ENCODE peak calls at places on chromosomes 4 and X, in four cellular contexts. G, B, C and L are unnamed samples.
A peak's percentile ranks its signal among the peaks of the same experiment; 100 is the strongest.

GRCh38 chrX:36344301-36344700 is 424.8 kb downstream of the CFAP47 start:
- DNase-seq in B (no peak), G (no peak), C (no peak), L (no peak)

GRCh38 chr4:80069837-80070788 is 2.9 kb downstream of the ANTXR2 start:
- DNase-seq in C (no peak), B (no peak), G (no peak), L (no peak)

GRCh38 chrX:100645106-100645505 is 1.1 kb downstream of the SRPX2 start:
- DNase-seq in G (no peak), C (no peak), B (no peak), L (no peak)

GRCh38 chr4:157312702-157313101 is 92.2 kb downstream of the GRIA2 start:
- DNase-seq in B (no peak), C (no peak), G (no peak), L (no peak)

GRCh38 chr4:151147000-151147399 is 47.6 kb downstream of the RPS3A start:
- DNase-seq in G (no peak), C (no peak), B (no peak), L (no peak)

GRCh38 chrX:69072486-69073006 is 92.7 kb downstream of the PJA1 start:
- DNase-seq in B (no peak), G (no peak), C (no peak), L (no peak)

GRCh38 chr4:127143460-127144190 is 489.1 kb upstream of the INTU start:
- DNase-seq in B (no peak), C (no peak), G (no peak), L (no peak)

GRCh38 chrX:6852869-6853268 is 294.6 kb upstream of the STS start:
- DNase-seq in B (no peak), C (peak; percentile 27), G (no peak), L (no peak)

GRCh38 chr4:58825278-58825677 is 1715.1 kb upstream of the IGFBP7 start:
- DNase-seq in B (no peak), C (no peak), G (no peak), L (no peak)

GRCh38 chrX:131577999-131578734 is 34.3 kb downstream of the OR13H1 start:
- DNase-seq in C (no peak), G (no peak), B (no peak), L (no peak)
- H3K4me3 ChIP-seq in C (no peak overlapping the region), G (peak overlapping the region; percentile 14), B (peak overlapping the region; percentile 81), L (no peak overlapping the region)

GRCh38 chr4:140672366-140672765 is 83.8 kb downstream of the TBC1D9 start:
- DNase-seq in G (no peak), B (no peak), C (no peak), L (no peak)
- H3K9me3 ChIP-seq in G (no peaks in the 10 kb centered on the region), B (no peaks in the 10 kb centered on the region), C (no peaks in the 10 kb centered on the region), L (no peaks in the 10 kb centered on the region)

DNA sequence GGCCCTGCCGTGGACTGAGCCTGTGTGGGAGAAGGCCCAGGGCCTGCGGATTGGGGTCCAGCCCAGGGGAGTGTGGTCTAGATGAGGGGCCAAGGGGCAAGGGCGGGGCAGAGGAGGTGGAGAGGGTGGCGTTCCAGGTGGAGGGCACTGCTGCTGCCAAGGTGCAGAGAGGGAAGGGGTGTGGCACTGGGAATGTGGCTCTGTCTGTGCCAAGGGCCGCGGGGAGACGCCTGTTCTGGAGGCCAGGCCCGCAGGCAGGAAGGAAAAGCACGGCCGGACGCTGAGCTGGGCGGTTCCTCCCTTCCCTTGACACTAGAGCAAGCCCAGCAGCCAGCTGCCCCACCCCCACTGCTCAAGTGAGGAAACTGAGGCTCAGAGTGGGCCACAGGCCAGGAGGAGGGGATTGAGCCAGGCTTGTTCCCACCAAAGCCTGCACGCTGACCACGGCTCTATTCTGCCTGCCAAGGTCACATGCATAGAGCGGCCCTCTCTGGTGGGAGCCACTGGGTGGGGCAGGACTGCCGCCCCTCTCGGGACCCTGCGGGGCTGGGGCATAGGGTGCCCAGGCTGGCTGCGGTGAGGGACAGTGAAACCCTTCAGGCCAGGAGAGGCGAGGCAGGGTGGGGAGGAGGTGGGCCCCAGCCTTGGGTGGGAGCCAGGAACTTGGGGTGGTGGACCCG is 13.0 kb downstream of the SH3BP2 start:
- DNase-seq in G (no peak), C (no peak), B (no peak), L (peak; percentile 94)
- H3K27ac ChIP-seq in G (no peak overlapping the region), C (no peak overlapping the region), B (no peak overlapping the region), L (peak overlapping the region; percentile 75)

GRCh38 chr4:14862881-14863280 is 139.4 kb upstream of the CPEB2 start:
- DNase-seq in G (no peak), C (no peak), B (no peak), L (no peak)
- H3K4me3 ChIP-seq in G (no peak overlapping the region), C (no peak overlapping the region), B (no peak overlapping the region), L (no peak overlapping the region)

DNA sequence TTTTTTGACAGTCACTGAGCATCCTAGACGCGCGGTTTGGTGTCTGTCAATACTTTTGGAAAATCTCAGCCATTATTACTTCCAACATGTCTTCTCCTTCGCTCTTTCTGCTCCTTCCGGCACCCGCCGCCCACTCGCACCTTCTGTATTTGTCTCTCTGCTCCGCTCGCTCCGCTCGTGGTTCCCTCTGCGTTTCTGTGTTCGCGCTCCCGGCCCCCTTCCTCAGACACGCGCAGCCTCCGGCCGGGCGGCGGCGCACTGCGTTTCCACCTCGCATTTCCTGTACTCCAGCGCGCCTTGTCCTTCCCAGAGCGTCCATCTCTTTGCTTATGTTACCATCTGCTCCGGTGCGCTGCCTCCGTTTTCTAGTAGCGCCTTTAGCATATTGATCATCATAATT is 21.1 kb downstream of the PDE6B start:
- DNase-seq in B (no peak), C (no peak), G (no peak), L (no peak)
- H3K9me3 ChIP-seq in B (peaks cover 4% of the 10 kb centered on the region), C (no peaks in the 10 kb centered on the region), G (no peaks in the 10 kb centered on the region), L (no peaks in the 10 kb centered on the region)

DNA sequence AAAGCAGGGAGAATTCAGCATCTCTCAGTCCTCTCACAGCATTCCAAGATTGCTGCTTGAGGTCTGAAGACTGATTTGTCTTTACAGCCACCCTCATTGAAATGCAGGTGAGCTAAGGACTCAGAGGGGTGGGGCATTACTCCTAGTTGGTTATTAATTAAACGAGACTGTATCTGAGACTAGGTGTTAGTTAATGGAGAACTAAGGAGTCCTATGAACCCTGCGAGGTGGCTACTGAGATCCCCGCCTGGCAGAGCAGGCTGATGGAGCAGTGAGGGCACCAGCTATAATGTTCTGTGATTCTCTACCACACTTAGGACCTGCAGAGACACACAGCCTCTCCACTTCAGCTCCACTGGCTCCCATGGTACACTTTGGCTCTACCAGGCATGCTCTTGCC is 215.3 kb downstream of the MID1IP1 start:
- DNase-seq in C (no peak), G (no peak), B (no peak), L (no peak)
- H3K27ac ChIP-seq in C (no peak overlapping the region), G (no peak overlapping the region), B (no peak overlapping the region), L (peak overlapping the region; percentile 63)

GRCh38 chr4:153521467-153521866 is 55.3 kb downstream of the TMEM131L start:
- DNase-seq in B (no peak), G (no peak), C (peak; percentile 68), L (no peak)
- H3K4me3 ChIP-seq in B (no peak overlapping the region), G (no peak overlapping the region), C (peak overlapping the region; percentile 22), L (no peak overlapping the region)

GRCh38 chr4:11949355-11949754 is 520.7 kb upstream of the HS3ST1 start:
- DNase-seq in C (no peak), G (no peak), B (no peak), L (peak; percentile 46)

GRCh38 chr4:11954093-11954492 is 525.4 kb upstream of the HS3ST1 start:
- DNase-seq in G (no peak), C (peak; percentile 4), B (peak; percentile 0), L (no peak)
- H3K9me3 ChIP-seq in G (no peaks in the 10 kb centered on the region), C (no peaks in the 10 kb centered on the region), B (no peaks in the 10 kb centered on the region), L (no peaks in the 10 kb centered on the region)

DNA sequence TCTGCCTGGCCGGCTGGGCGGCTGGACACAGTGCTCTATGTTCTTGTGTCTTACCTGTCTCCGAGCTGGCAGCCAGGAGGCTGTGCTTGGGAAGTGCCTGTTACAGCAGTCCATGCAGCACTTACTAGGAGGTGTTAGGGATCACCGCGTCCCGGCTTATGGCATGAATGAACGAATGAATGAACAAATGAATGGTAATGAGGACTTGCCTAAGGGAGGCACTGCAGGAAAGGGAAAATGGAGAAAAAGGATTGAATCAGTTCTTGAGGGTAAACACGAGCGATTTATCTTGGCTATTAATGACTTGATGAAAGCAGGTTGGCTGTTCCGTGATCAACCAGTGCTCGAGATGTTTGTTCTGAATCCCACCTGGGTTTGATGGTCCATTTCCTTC is 31.1 kb downstream of the TBC1D14 start:
- DNase-seq in G (no peak), B (no peak), C (no peak), L (no peak)
- H3K27ac ChIP-seq in G (no peak overlapping the region), B (peak overlapping the region; percentile 57), C (no peak overlapping the region), L (peak overlapping the region; percentile 70)